ENCODE peak calls at places on chromosomes 4 and X, in five cellular contexts. F is GM13977, Z is HT1080, V is RWPE1, P is nephron progenitor cell. U is an unnamed sample.

GRCh38 chr4:128488055-128488705 is 200.6 kb upstream of the PGRMC2 start:
- DNase-seq in F (no peak), Z (no peak), V (no peak), P (no peak), U (no peak)

GRCh38 chr4:5206391-5206790 is 155.1 kb downstream of the STK32B start:
- DNase-seq in F (no peak), Z (peak; percentile 90), V (peak; percentile 16), P (no peak), U (no peak)

GRCh38 chr4:37389967-37390580 is 145.5 kb downstream of the NWD2 start:
- DNase-seq in F (peak; percentile 46), Z (peak; percentile 60), V (peak; percentile 26), P (peak; percentile 34), U (no peak)

GRCh38 chrX:63475200-63475599 is 124.1 kb upstream of the SPIN4 start:
- DNase-seq in F (no peak), Z (no peak), V (no peak), P (no peak), U (no peak)

GRCh38 chr4:152448806-152449205 is 87.1 kb downstream of the FBXW7 start:
- DNase-seq in F (no peak), Z (no peak), V (no peak), P (no peak), U (no peak)

GRCh38 chr4:140150636-140150885 is 3.4 kb downstream of the MAML3 start:
- DNase-seq in F (no peak), Z (no peak), V (peak; percentile 78), P (no peak), U (no peak)

GRCh38 chr4:134465417-134465816 is 263.8 kb upstream of the PABPC4L start:
- DNase-seq in F (no peak), Z (no peak), V (no peak), P (no peak), U (no peak)

GRCh38 chr4:180960758-180961401 is 1282.3 kb upstream of the TENM3 start:
- DNase-seq in F (no peak), Z (no peak), V (no peak), P (no peak), U (no peak)

GRCh38 chr4:153166971-153167501 is 37.2 kb upstream of the TRIM2 start:
- DNase-seq in F (no peak), Z (peak; percentile 26), V (no peak), P (no peak), U (no peak)

GRCh38 chr4:38872620-38873019 is 5.0 kb downstream of the FAM114A1 start:
- DNase-seq in F (no peak), Z (no peak), V (no peak), P (no peak), U (no peak)

GRCh38 chr4:154349829-154350228 is 141.8 kb downstream of the DCHS2 start:
- DNase-seq in F (no peak), Z (peak; percentile 18), V (peak; percentile 22), P (no peak), U (no peak)

GRCh38 chrX:1394731-1395501 is 3.0 kb upstream of the SLC25A6 start:
- DNase-seq in F (no peak), Z (no peak), V (no peak), P (no peak), U (no peak)

GRCh38 chrX:50157545-50158125 is 43.2 kb downstream of the AKAP4 start:
- DNase-seq in F (no peak), Z (peak; percentile 1), V (no peak), P (no peak), U (no peak)

GRCh38 chr4:11427201-11427996 is 1.3 kb downstream of the HS3ST1 start:
- DNase-seq in F (no peak), Z (no peak), V (no peak), P (peak; percentile 30), U (no peak)

GRCh38 chrX:94576367-94577004 is 902.5 kb downstream of the FAM133A start:
- DNase-seq in F (no peak), Z (no peak), V (no peak), P (no peak), U (no peak)

GRCh38 chrX:106901781-106902219 is 1.3 kb downstream of the RIPPLY1 start:
- DNase-seq in F (no peak), Z (no peak), V (no peak), P (no peak), U (no peak)